ENCODE peak calls at places on chromosome 22, in five cellular contexts. W, D, H, X and E are unnamed samples.

GRCh38 chr22:23520875-23521441 is 59.1 kb downstream of the IGLL1 start:
- DNase-seq in W (no peak), D (peak), H (no peak), X (peak), E (no peak)

GRCh38 chr22:39719559-39720450 is 149.3 kb downstream of the CACNA1I start:
- DNase-seq in W (no peak), D (no peak), H (no peak), X (no peak), E (no peak)

GRCh38 chr22:37631448-37632173 is 7.9 kb upstream of the SH3BP1 start:
- DNase-seq in W (peak), D (no peak), H (no peak), X (no peak), E (no peak)

GRCh38 chr22:28395920-28396447 is 283.7 kb downstream of the TTC28 start:
- DNase-seq in W (no peak), D (no peak), H (no peak), X (no peak), E (no peak)

GRCh38 chr22:30601464-30601863 is 5.5 kb upstream of the TCN2 start:
- DNase-seq in W (no peak), D (no peak), H (no peak), X (no peak), E (no peak)

GRCh38 chr22:23714596-23715588 is 24.1 kb downstream of the RGL4 start:
- DNase-seq in W (no peak), D (no peak), H (no peak), X (no peak), E (no peak)

GRCh38 chr22:33270596-33270995 is 212.4 kb upstream of the SYN3 start:
- DNase-seq in W (no peak), D (no peak), H (no peak), X (no peak), E (no peak)

GRCh38 chr22:38549106-38549884 is 20.7 kb downstream of the DMC1 start:
- DNase-seq in W (no peak), D (no peak), H (no peak), X (no peak), E (no peak)

GRCh38 chr22:35641494-35642120 is 6.6 kb upstream of the APOL6 start:
- DNase-seq in W (no peak), D (peak), H (no peak), X (no peak), E (no peak)

GRCh38 chr22:24506802-24507438 is 11.8 kb downstream of the UPB1 start:
- DNase-seq in W (no peak), D (no peak), H (no peak), X (no peak), E (no peak)

GRCh38 chr22:47218671-47219070 is 456.2 kb downstream of the TBC1D22A start:
- DNase-seq in W (no peak), D (no peak), H (no peak), X (no peak), E (no peak)

GRCh38 chr22:47199261-47199948 is 437.0 kb downstream of the TBC1D22A start:
- DNase-seq in W (no peak), D (peak), H (no peak), X (no peak), E (no peak)

GRCh38 chr22:40609216-40609615 is 27.3 kb downstream of the MRTFA start:
- DNase-seq in W (no peak), D (no peak), H (no peak), X (no peak), E (no peak)

GRCh38 chr22:22764085-22764484 is 119.7 kb downstream of the GGTLC2 start:
- DNase-seq in W (no peak), D (peak), H (no peak), X (no peak), E (no peak)

GRCh38 chr22:33210129-33210784 is 152.1 kb upstream of the SYN3 start:
- DNase-seq in W (peak), D (peak), H (peak), X (peak), E (peak)

GRCh38 chr22:47740109-47740805 is 977.8 kb downstream of the TBC1D22A start:
- DNase-seq in W (no peak), D (no peak), H (no peak), X (no peak), E (no peak)

GRCh38 chr22:39284142-39284980 is 35.1 kb downstream of the RPL3 start:
- DNase-seq in W (no peak), D (no peak), H (no peak), X (no peak), E (no peak)

GRCh38 chr22:37672920-37673453 is 2.4 kb upstream of the LGALS1 start:
- DNase-seq in W (no peak), D (no peak), H (no peak), X (no peak), E (no peak)

GRCh38 chr22:46533434-46533833 is 4.0 kb downstream of the CELSR1 start:
- DNase-seq in W (no peak), D (no peak), H (peak), X (no peak), E (no peak)

GRCh38 chr22:42610211-42610610 is 4.5 kb downstream of the POLDIP3 start:
- DNase-seq in W (no peak), D (no peak), H (no peak), X (no peak), E (no peak)

GRCh38 chr22:17119481-17120202 is 1.5 kb downstream of the TMEM121B start:
- DNase-seq in W (peak), D (peak), H (peak), X (peak), E (no peak)

GRCh38 chr22:40818747-40819662 is at the start of gene SLC25A17:
- DNase-seq in W (peak), D (peak), H (peak), X (peak), E (peak)

GRCh38 chr22:35476341-35476740 is 64.3 kb upstream of the RASD2 start:
- DNase-seq in W (no peak), D (no peak), H (no peak), X (no peak), E (no peak)

GRCh38 chr22:22452996-22453686 is 55.4 kb downstream of the ZNF280B start:
- DNase-seq in W (no peak), D (no peak), H (no peak), X (no peak), E (no peak)

GRCh38 chr22:38051900-38052862 is 5.0 kb upstream of the PICK1 start:
- DNase-seq in W (peak), D (peak), H (peak), X (peak), E (peak)

GRCh38 chr22:41907436-41908401 is 7.2 kb downstream of the SHISA8 start:
- DNase-seq in W (no peak), D (no peak), H (no peak), X (no peak), E (no peak)

GRCh38 chr22:47994045-47994444 is 1231.6 kb downstream of the TBC1D22A start:
- DNase-seq in W (no peak), D (no peak), H (no peak), X (no peak), E (no peak)

GRCh38 chr22:17733484-17733883 is 40.8 kb downstream of the BID start:
- DNase-seq in W (no peak), D (no peak), H (no peak), X (no peak), E (no peak)

GRCh38 chr22:46213052-46213451 is 37.0 kb downstream of the CDPF1 start:
- DNase-seq in W (no peak), D (no peak), H (no peak), X (no peak), E (no peak)

DNA sequence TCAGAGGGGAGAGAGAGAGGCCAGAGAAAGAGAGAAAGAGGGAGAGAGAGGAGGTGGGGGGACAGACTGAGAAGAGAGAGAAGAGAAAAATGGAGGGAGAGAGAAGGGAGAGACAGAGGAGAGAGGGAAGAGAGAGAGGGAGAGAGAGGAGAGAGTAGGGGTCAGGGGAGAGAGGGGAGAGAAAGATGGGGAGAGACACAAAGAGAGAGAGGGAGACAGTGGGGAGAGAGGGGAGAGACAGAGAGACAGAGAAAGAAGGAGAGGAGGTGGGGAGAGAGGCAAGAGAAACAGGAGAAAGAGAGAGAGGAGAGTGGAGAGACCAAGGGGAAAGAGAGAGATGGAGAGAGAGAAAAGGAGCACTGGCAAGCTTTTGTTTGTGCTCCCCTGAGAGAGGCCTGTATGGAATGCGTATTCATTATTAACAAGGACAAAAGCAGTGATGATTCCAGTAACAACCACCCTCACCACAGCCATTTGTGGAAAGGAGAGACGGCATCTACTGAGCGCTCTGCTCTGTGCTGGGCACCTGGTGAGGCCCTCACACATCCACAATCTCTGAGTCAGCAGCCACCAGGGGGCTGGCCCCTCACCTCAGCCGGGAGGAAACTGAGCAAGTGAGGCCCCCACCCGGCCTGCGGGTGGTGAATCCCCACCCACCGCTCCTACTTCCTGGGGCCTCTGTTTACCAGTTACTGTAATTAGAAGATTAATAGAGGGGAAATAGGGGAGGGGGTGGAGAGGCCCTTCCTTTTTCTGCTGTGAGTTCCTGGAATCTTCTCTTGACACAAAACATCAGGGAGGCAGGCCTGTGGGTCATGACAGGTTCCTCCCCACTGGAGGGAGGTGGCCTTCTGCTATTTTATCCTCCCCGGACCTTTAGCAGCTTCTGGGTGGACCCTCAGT is 14.7 kb upstream of the MIAT start:
- DNase-seq in W (peak), D (peak), H (peak), X (no peak), E (no peak)
- TF ChIP-seq CTCF in W (no peak), D (peak), H (no peak), X (no peak), E (peak)

GRCh38 chr22:43888740-43889139 is 3.1 kb downstream of the PNPLA5 start:
- DNase-seq in W (no peak), D (no peak), H (no peak), X (no peak), E (no peak)

GRCh38 chr22:43890901-43891331 is 897 bp downstream of the PNPLA5 start:
- DNase-seq in W (no peak), D (no peak), H (peak), X (no peak), E (no peak)

GRCh38 chr22:43891360-43892182 is at the start of gene PNPLA5:
- DNase-seq in W (no peak), D (peak), H (peak), X (no peak), E (no peak)

GRCh38 chr22:43887391-43887790 is 4.4 kb downstream of the PNPLA5 start:
- DNase-seq in W (no peak), D (no peak), H (no peak), X (no peak), E (no peak)

GRCh38 chr22:43889366-43890253 is 2.2 kb downstream of the PNPLA5 start:
- DNase-seq in W (no peak), D (no peak), H (no peak), X (no peak), E (no peak)
- TF ChIP-seq CTCF in W (no peak), D (peak), H (no peak), X (no peak), E (no peak)

GRCh38 chr22:50576806-50577696 is 1.2 kb downstream of the CPT1B start:
- DNase-seq in W (no peak), D (no peak), H (no peak), X (no peak), E (no peak)

GRCh38 chr22:50577697-50577986 is 585 bp downstream of the CPT1B start:
- DNase-seq in W (no peak), D (no peak), H (no peak), X (no peak), E (no peak)

GRCh38 chr22:50578776-50579310 is 616 bp upstream of the CPT1B start:
- DNase-seq in W (no peak), D (no peak), H (no peak), X (no peak), E (no peak)

GRCh38 chr22:50579752-50580151 is 1.5 kb upstream of the CPT1B start:
- DNase-seq in W (no peak), D (no peak), H (no peak), X (no peak), E (no peak)

DNA sequence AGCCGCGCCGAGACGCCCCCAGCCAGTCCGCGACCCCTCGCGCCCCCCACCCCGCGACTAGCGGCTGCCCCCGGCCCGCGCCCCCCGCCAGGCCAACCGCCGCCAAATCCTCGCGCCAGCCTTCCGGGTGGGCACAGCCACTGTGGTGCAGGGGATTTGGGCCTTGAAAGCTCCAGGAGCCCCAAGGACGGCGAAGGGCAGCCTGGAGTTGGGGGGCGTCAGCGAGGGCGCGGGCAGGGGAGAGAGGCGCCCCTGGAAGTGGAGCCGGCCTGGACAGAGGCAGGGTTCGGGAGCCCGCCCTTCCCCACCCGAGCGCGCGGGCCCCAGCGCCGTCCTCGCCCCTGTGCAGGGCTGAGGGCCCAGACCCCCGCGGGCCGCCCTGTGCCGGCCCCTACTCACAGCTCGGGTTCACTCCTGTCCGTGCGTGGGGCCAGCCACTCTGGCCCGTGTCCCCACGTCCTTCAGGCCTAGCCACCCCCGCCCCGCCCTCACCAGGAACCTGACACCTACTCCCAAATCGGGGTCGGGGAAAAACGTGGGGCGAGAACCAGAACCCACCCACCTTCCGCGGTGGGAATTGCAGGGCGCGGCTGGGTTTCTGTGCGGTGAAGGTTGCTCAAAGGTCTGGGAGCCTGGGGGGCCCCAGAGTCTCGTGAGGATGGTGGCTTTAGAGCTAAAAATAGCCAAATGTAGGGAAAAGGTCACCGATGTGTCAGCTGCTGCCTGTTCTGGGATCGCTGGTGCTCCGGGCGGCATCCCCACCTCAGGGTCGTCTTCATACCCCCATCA is at the start of gene CPT1B:
- DNase-seq in W (no peak), D (no peak), H (peak), X (no peak), E (no peak)
- TF ChIP-seq CTCF in W (no peak), D (no peak), H (no peak), X (no peak), E (no peak)

GRCh38 chr22:20001082-20001638 is 15.5 kb downstream of the ARVCF start:
- DNase-seq in W (no peak), D (no peak), H (no peak), X (no peak), E (no peak)

GRCh38 chr22:19998232-19998951 is 18.2 kb downstream of the ARVCF start:
- DNase-seq in W (no peak), D (no peak), H (no peak), X (peak), E (no peak)

GRCh38 chr22:20002098-20002497 is 14.5 kb downstream of the ARVCF start:
- DNase-seq in W (no peak), D (no peak), H (no peak), X (no peak), E (no peak)

GRCh38 chr22:19998991-19999820 is 17.4 kb downstream of the ARVCF start:
- DNase-seq in W (no peak), D (no peak), H (no peak), X (no peak), E (no peak)

GRCh38 chr22:20000246-20001081 is 16.2 kb downstream of the ARVCF start:
- DNase-seq in W (no peak), D (no peak), H (no peak), X (peak), E (no peak)
- TF ChIP-seq CTCF in W (no peak), D (peak), H (no peak), X (no peak), E (no peak)